ENCODE peak calls at places on chromosomes 3 and 15, in eight cellular contexts. A is right lobe of liver; O is mucosa of descending colon; R is lower lobe of right lung; T is uterus; E is CD8-positive, alpha-beta T cell; L is mammary epithelial cell; D is gastrocnemius medialis. B is an unnamed sample.

GRCh38 chr3:150227839-150228238 is 180.3 kb upstream of the TSC22D2 start:
- DNase-seq in A (peak), O (no peak), R (no peak), T (no peak), E (no peak), L (no peak), D (no peak), B (peak)

GRCh38 chr15:32856753-32857152 is 138.9 kb downstream of the GREM1 start:
- DNase-seq in A (no peak), O (no peak), R (no peak), T (no peak), E (no peak), L (no peak), D (no peak), B (peak)

GRCh38 chr3:10515884-10516495 is 10.6 kb upstream of the ATP2B2 start:
- DNase-seq in A (no peak), O (no peak), R (no peak), T (no peak), E (no peak), L (no peak), D (no peak), B (no peak)

GRCh38 chr3:45317710-45318109 is 70.7 kb upstream of the LARS2 start:
- DNase-seq in A (no peak), O (no peak), R (no peak), T (no peak), E (no peak), L (no peak), D (no peak), B (no peak)

GRCh38 chr3:73148207-73148606 is 86.7 kb downstream of the EBLN2 start:
- DNase-seq in A (no peak), O (no peak), R (no peak), T (no peak), E (no peak), L (no peak), D (no peak), B (no peak)

GRCh38 chr15:85828869-85829268 is 34.1 kb upstream of the KLHL25 start:
- DNase-seq in A (no peak), O (no peak), R (no peak), T (no peak), E (no peak), L (no peak), D (no peak), B (no peak)

GRCh38 chr3:94069242-94069813 is 6.5 kb downstream of the NSUN3 start:
- DNase-seq in A (no peak), O (no peak), R (no peak), T (no peak), E (no peak), L (no peak), D (no peak), B (peak)

GRCh38 chr15:68312701-68313204 is 35.2 kb downstream of the FEM1B start:
- DNase-seq in A (no peak), O (peak), R (no peak), T (peak), E (no peak), L (peak), D (no peak), B (peak)

GRCh38 chr3:19392146-19392545 is 243.8 kb downstream of the KCNH8 start:
- DNase-seq in A (no peak), O (no peak), R (no peak), T (no peak), E (no peak), L (no peak), D (no peak), B (no peak)

GRCh38 chr15:95284933-95285401 is 1045.5 kb upstream of the NR2F2 start:
- DNase-seq in A (no peak), O (no peak), R (no peak), T (no peak), E (no peak), L (no peak), D (no peak), B (peak)

GRCh38 chr3:83065861-83066260 is 1304.4 kb upstream of the GBE1 start:
- DNase-seq in A (no peak), O (no peak), R (no peak), T (no peak), E (no peak), L (no peak), D (no peak), B (peak)

GRCh38 chr3:135837977-135838636 is 127.4 kb upstream of the PPP2R3A start:
- DNase-seq in A (no peak), O (no peak), R (no peak), T (no peak), E (no peak), L (no peak), D (no peak), B (no peak)
- H3K4me3 ChIP-seq in A (no peak), O (no peak), R (no peak), T (no peak), E (no peak), L (no peak), D (no peak), B (no peak)

GRCh38 chr15:38859574-38859973 is 295.0 kb upstream of the RASGRP1 start:
- DNase-seq in A (no peak), O (no peak), R (no peak), T (no peak), E (no peak), L (no peak), D (no peak), B (no peak)

GRCh38 chr15:38857814-38858213 is 293.2 kb upstream of the RASGRP1 start:
- DNase-seq in A (no peak), O (no peak), R (no peak), T (no peak), E (no peak), L (no peak), D (no peak), B (no peak)

GRCh38 chr15:38854506-38854905 is 289.9 kb upstream of the RASGRP1 start:
- DNase-seq in A (no peak), O (no peak), R (no peak), T (no peak), E (no peak), L (peak), D (no peak), B (no peak)

GRCh38 chr15:38853608-38854007 is 289.0 kb upstream of the RASGRP1 start:
- DNase-seq in A (no peak), O (no peak), R (no peak), T (no peak), E (no peak), L (peak), D (no peak), B (no peak)
- TF ChIP-seq CTCF in A (peak), O (no peak), R (peak), T (no peak), E (no peak), L (peak), D (no peak), B (peak)

GRCh38 chr15:27672537-27672936 is 426.6 kb downstream of the OCA2 start:
- DNase-seq in A (no peak), O (no peak), R (no peak), T (no peak), E (no peak), L (no peak), D (no peak), B (no peak)
- H3K4me3 ChIP-seq in A (no peak), O (no peak), R (no peak), T (no peak), E (no peak), L (no peak), D (no peak), B (no peak)

GRCh38 chr3:106208266-106208665 is 339.5 kb upstream of the CBLB start:
- DNase-seq in A (no peak), O (no peak), R (no peak), T (no peak), E (no peak), L (no peak), D (no peak), B (no peak)

GRCh38 chr3:106208979-106209378 is 340.2 kb upstream of the CBLB start:
- DNase-seq in A (no peak), O (no peak), R (no peak), T (no peak), E (no peak), L (peak), D (no peak), B (peak)

GRCh38 chr3:106210923-106211322 is 342.1 kb upstream of the CBLB start:
- DNase-seq in A (no peak), O (no peak), R (no peak), T (no peak), E (no peak), L (no peak), D (no peak), B (no peak)

GRCh38 chr3:106206613-106207012 is 337.8 kb upstream of the CBLB start:
- DNase-seq in A (no peak), O (no peak), R (no peak), T (no peak), E (no peak), L (no peak), D (no peak), B (no peak)

DNA sequence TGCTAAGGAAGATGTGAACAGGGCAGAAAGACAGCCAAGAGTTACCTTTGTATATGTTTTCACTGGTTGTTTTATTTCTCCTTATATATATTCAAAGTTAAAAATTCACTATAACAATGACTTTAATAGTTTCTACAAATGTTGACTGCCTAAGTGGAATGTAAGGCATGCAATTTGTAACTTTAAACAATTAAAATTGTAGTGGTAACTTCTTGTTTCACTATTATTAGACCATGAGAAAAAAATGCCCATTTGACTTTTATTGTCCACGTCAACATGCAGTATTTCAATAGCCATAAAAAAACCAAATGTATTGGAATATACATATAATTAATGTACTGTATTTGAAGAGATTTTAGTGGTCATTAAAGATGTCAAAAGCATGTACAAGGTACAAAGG is 340.7 kb upstream of the CBLB start:
- DNase-seq in A (no peak), O (no peak), R (no peak), T (no peak), E (no peak), L (no peak), D (no peak), B (no peak)
- TF ChIP-seq CTCF in A (no peak), O (no peak), R (no peak), T (no peak), E (no peak), L (no peak), D (no peak), B (no peak)

GRCh38 chr3:157130138-157130880 is 29.6 kb downstream of the CCNL1 start:
- DNase-seq in A (no peak), O (peak), R (peak), T (peak), E (peak), L (peak), D (peak), B (peak)
- H3K4me3 ChIP-seq in A (no peak), O (no peak), R (no peak), T (no peak), E (peak), L (no peak), D (peak), B (no peak)

B was measured in astrocyte of the spinal cord.